ENCODE peak calls at places on chromosome 12, in six cellular contexts. H is retinal pigment epithelial cell, I is heart right ventricle, B is cardiac muscle cell, F is heart left ventricle, G is HFF-Myc. Q is an unnamed sample.

GRCh38 chr12:40312196-40312595 is 87.4 kb downstream of the LRRK2 start:
- DNase-seq in H (no peak), I (no peak), B (no peak), F (no peak), G (no peak), Q (no peak)

GRCh38 chr12:40691913-40692616 is at the start of gene CNTN1:
- DNase-seq in H (peak), I (no peak), B (peak), F (no peak), G (no peak), Q (peak)

GRCh38 chr12:130254476-130255276 is 83.0 kb upstream of the PIWIL1 start:
- DNase-seq in H (no peak), I (no peak), B (no peak), F (no peak), G (no peak), Q (peak)

GRCh38 chr12:16281157-16281556 is 3.7 kb upstream of the SLC15A5 start:
- DNase-seq in H (no peak), I (no peak), B (no peak), F (no peak), G (no peak), Q (no peak)

GRCh38 chr12:74490390-74491064 is 47.1 kb upstream of the ATXN7L3B start:
- DNase-seq in H (no peak), I (no peak), B (no peak), F (no peak), G (no peak), Q (no peak)

GRCh38 chr12:65121956-65122469 is 908 bp upstream of the WIF1 start:
- DNase-seq in H (no peak), I (no peak), B (no peak), F (no peak), G (no peak), Q (no peak)

GRCh38 chr12:120762093-120762492 is 36.5 kb downstream of the ACADS start:
- DNase-seq in H (peak), I (no peak), B (no peak), F (no peak), G (no peak), Q (no peak)

GRCh38 chr12:40970320-40970907 is 217.7 kb upstream of the PDZRN4 start:
- DNase-seq in H (no peak), I (no peak), B (no peak), F (no peak), G (no peak), Q (no peak)

GRCh38 chr12:6770094-6770493 is 2.2 kb upstream of the LAG3 start:
- DNase-seq in H (no peak), I (no peak), B (no peak), F (no peak), G (no peak), Q (no peak)

GRCh38 chr12:78034025-78034424 is 203.3 kb downstream of the NAV3 start:
- DNase-seq in H (no peak), I (no peak), B (no peak), F (no peak), G (no peak), Q (no peak)

GRCh38 chr12:4918950-4919660 is 9.4 kb downstream of the KCNA1 start:
- DNase-seq in H (no peak), I (no peak), B (no peak), F (no peak), G (no peak), Q (peak)

GRCh38 chr12:72471806-72472205 is 199.6 kb downstream of the TRHDE start:
- DNase-seq in H (no peak), I (no peak), B (peak), F (no peak), G (no peak), Q (no peak)

GRCh38 chr12:121989266-121989950 is 32.3 kb upstream of the BCL7A start:
- DNase-seq in H (no peak), I (no peak), B (no peak), F (no peak), G (no peak), Q (peak)

GRCh38 chr12:64560395-64561301 is 49.6 kb upstream of the RASSF3 start:
- DNase-seq in H (no peak), I (no peak), B (no peak), F (no peak), G (peak), Q (no peak)

GRCh38 chr12:122610911-122611310 is 83.9 kb downstream of the KNTC1 start:
- DNase-seq in H (no peak), I (no peak), B (no peak), F (no peak), G (no peak), Q (no peak)

GRCh38 chr12:6771509-6772330 is 600 bp upstream of the LAG3 start:
- DNase-seq in H (no peak), I (no peak), B (no peak), F (no peak), G (no peak), Q (no peak)

GRCh38 chr12:66197413-66198055 is 8.5 kb downstream of the IRAK3 start:
- DNase-seq in H (no peak), I (no peak), B (no peak), F (no peak), G (no peak), Q (no peak)

GRCh38 chr12:4276524-4277204 is 3.1 kb downstream of the CCND2 start:
- DNase-seq in H (peak), I (peak), B (peak), F (peak), G (peak), Q (peak)

GRCh38 chr12:40648519-40648918 is 43.7 kb upstream of the CNTN1 start:
- DNase-seq in H (no peak), I (no peak), B (no peak), F (no peak), G (no peak), Q (no peak)

GRCh38 chr12:10562306-10562933 is 51.0 kb downstream of the MAGOHB start:
- DNase-seq in H (peak), I (no peak), B (peak), F (no peak), G (no peak), Q (peak)

GRCh38 chr12:11615481-11615880 is 34.0 kb upstream of the ETV6 start:
- DNase-seq in H (no peak), I (no peak), B (no peak), F (no peak), G (no peak), Q (no peak)

GRCh38 chr12:47383942-47384341 is 304.2 kb upstream of the AMIGO2 start:
- DNase-seq in H (no peak), I (no peak), B (peak), F (no peak), G (no peak), Q (no peak)

GRCh38 chr12:47378907-47379306 is 299.1 kb upstream of the AMIGO2 start:
- DNase-seq in H (no peak), I (no peak), B (no peak), F (no peak), G (no peak), Q (no peak)

GRCh38 chr12:47378222-47378582 is 298.4 kb upstream of the AMIGO2 start:
- DNase-seq in H (no peak), I (no peak), B (no peak), F (no peak), G (no peak), Q (no peak)

GRCh38 chr12:47385587-47385986 is 305.8 kb upstream of the AMIGO2 start:
- DNase-seq in H (no peak), I (no peak), B (no peak), F (no peak), G (no peak), Q (no peak)

DNA sequence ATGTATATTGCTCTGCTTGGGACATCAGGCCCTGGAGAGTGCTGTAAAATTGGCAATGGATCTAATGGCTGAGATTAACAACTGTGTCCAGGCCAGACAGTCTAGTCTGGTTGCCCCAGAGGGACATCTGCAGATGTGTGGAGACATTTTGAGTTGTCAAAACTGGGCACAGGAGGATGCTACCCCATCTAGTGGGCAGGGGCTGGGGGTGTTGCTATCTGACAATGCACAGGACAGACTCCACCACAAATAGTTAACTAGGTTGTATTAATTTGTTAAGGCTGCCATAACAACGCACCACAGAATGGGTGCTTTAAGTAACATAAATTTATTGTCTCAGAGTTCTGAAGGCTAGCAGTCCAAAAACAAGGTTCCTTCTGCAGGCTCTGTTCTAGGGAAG is 302.5 kb upstream of the AMIGO2 start:
- DNase-seq in H (no peak), I (no peak), B (no peak), F (no peak), G (no peak), Q (no peak)
- TF ChIP-seq CTCF in H (no peak), I (no peak), B (no peak), F (no peak), G (no peak), Q (no peak)

GRCh38 chr12:50252977-50253376 is 30.3 kb downstream of the LIMA1 start:
- DNase-seq in H (no peak), I (no peak), B (no peak), F (no peak), G (no peak), Q (no peak)
- H3K4me3 ChIP-seq in H (no peak), I (no peak), B (no peak), F (no peak), G (no peak), Q (no peak)

GRCh38 chr12:47361389-47362031 is 281.8 kb upstream of the AMIGO2 start:
- DNase-seq in H (no peak), I (no peak), B (no peak), F (peak), G (no peak), Q (no peak)
- TF ChIP-seq CTCF in H (no peak), I (no peak), B (no peak), F (no peak), G (no peak), Q (no peak)

GRCh38 chr12:114683709-114684097 is 272 bp downstream of the TBX3 start:
- DNase-seq in H (no peak), I (no peak), B (no peak), F (no peak), G (no peak), Q (no peak)

GRCh38 chr12:114684870-114685273 is 897 bp upstream of the TBX3 start:
- DNase-seq in H (no peak), I (no peak), B (no peak), F (no peak), G (no peak), Q (no peak)

GRCh38 chr12:114682101-114682919 is 1.7 kb downstream of the TBX3 start:
- DNase-seq in H (no peak), I (no peak), B (no peak), F (no peak), G (no peak), Q (no peak)

GRCh38 chr12:114684098-114684869 is at the start of gene TBX3:
- DNase-seq in H (peak), I (peak), B (peak), F (peak), G (peak), Q (peak)

DNA sequence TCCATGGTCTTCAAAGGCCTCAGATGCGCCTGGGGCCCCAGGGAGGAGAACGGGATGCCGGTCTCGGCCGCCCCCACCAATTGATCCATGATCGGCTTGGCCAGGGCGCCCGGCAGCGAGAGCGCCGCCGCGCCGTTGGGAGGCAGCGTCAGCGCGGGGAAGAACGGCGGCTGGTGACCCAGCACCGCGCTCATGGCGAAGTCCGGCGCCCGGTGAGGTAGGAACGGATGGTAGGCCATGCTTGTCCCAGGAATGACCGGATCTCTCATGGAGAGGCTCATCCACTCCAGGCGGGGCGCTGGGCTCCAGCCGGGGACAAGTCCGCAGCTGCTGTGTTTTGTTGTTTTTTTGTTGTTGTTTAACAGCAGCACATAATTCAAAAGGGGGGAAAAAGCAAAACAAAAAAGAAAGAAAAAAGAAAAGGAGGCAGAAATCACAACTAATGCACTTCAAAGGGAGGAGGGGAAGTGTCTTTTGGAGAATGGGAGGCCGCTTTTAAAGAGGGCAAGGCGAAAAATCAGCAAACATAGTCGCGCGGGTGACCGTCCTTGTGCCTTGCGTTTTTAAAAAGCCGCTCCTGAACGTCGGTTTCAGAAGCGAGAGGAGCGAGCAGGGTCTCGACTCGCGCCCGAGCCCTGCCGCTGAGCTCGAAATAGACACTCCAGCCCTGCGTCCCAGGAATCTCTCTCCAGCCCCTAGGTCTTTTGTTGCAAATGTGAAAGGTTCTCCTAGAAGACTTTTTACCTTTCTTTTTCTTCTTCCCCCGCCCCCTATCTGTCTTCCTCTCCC is 861 bp downstream of the TBX3 start:
- DNase-seq in H (no peak), I (no peak), B (peak), F (peak), G (no peak), Q (no peak)
- H3K4me3 ChIP-seq in H (peak), I (peak), B (peak), F (peak), G (peak), Q (peak)

GRCh38 chr12:106139422-106140141 is 828 bp upstream of the NUAK1 start:
- DNase-seq in H (peak), I (peak), B (peak), F (peak), G (no peak), Q (peak)
- TF ChIP-seq CTCF in H (no peak), I (no peak), B (no peak), F (no peak), G (no peak), Q (no peak)

GRCh38 chr12:27219693-27220056 is 24.4 kb upstream of the STK38L start:
- DNase-seq in H (no peak), I (no peak), B (no peak), F (no peak), G (no peak), Q (no peak)

GRCh38 chr12:27220057-27220987 is 23.8 kb upstream of the STK38L start:
- DNase-seq in H (no peak), I (no peak), B (no peak), F (no peak), G (no peak), Q (no peak)

GRCh38 chr12:27220988-27221345 is 23.1 kb upstream of the STK38L start:
- DNase-seq in H (no peak), I (no peak), B (no peak), F (no peak), G (no peak), Q (no peak)

GRCh38 chr12:27217590-27217989 is 26.5 kb upstream of the STK38L start:
- DNase-seq in H (no peak), I (no peak), B (no peak), F (no peak), G (no peak), Q (no peak)

GRCh38 chr12:27221625-27222387 is 22.3 kb upstream of the STK38L start:
- DNase-seq in H (no peak), I (no peak), B (no peak), F (no peak), G (no peak), Q (no peak)
- H3K4me3 ChIP-seq in H (no peak), I (no peak), B (no peak), F (no peak), G (no peak), Q (no peak)

GRCh38 chr12:2797721-2798418 is 3.1 kb downstream of the FKBP4 start:
- DNase-seq in H (no peak), I (peak), B (no peak), F (peak), G (no peak), Q (no peak)
- TF ChIP-seq CTCF in H (peak), I (peak), B (peak), F (no peak), G (no peak), Q (no peak)

GRCh38 chr12:124336742-124337520 is 42.0 kb downstream of the RFLNA start:
- DNase-seq in H (no peak), I (no peak), B (no peak), F (no peak), G (no peak), Q (no peak)
- H3K4me3 ChIP-seq in H (no peak), I (no peak), B (no peak), F (no peak), G (no peak), Q (no peak)

Q was measured in prostate gland.